ENCODE peak calls at places on chromosomes 11 and 22, in seven cellular contexts. H, S, Y, D, Z, G and U are unnamed samples.

GRCh38 chr22:37088108-37088605 is 21.4 kb downstream of the TMPRSS6 start:
- DNase-seq in H (peak; percentile 53), S (no peak), Y (peak; percentile 34), D (no peak), Z (no peak), G (peak; percentile 63), U (no peak)

GRCh38 chr11:72229925-72230763 is 5.6 kb downstream of the INPPL1 start:
- DNase-seq in H (no peak), S (no peak), Y (no peak), D (no peak), Z (peak; percentile 57), G (no peak), U (no peak)

GRCh38 chr11:100978442-100978841 is 151.2 kb downstream of the PGR start:
- DNase-seq in H (no peak), S (no peak), Y (no peak), D (no peak), Z (no peak), G (no peak), U (no peak)

GRCh38 chr11:86438685-86439084 is 64.0 kb downstream of the CCDC81 start:
- DNase-seq in H (peak; percentile 13), S (peak; percentile 89), Y (no peak), D (no peak), Z (no peak), G (no peak), U (no peak)

GRCh38 chr11:104700609-104701008 is 197.7 kb downstream of the CASP12 start:
- DNase-seq in H (no peak), S (peak; percentile 60), Y (no peak), D (no peak), Z (no peak), G (no peak), U (no peak)

GRCh38 chr11:81470446-81470845 is 1263.2 kb downstream of the FAM181B start:
- DNase-seq in H (no peak), S (no peak), Y (no peak), D (no peak), Z (no peak), G (no peak), U (no peak)

GRCh38 chr11:27757953-27758352 is 57.7 kb upstream of the BDNF start:
- DNase-seq in H (no peak), S (no peak), Y (no peak), D (no peak), Z (no peak), G (no peak), U (no peak)

GRCh38 chr11:35650467-35650866 is 12.1 kb upstream of the TRIM44 start:
- DNase-seq in H (no peak), S (no peak), Y (no peak), D (no peak), Z (no peak), G (no peak), U (no peak)

GRCh38 chr11:67022961-67023956 is at the start of gene SYT12:
- DNase-seq in H (peak; percentile 35), S (no peak), Y (peak; percentile 25), D (peak; percentile 18), Z (no peak), G (no peak), U (peak; percentile 97)

GRCh38 chr11:16806791-16807190 is 68.3 kb downstream of the C11orf58 start:
- DNase-seq in H (no peak), S (no peak), Y (no peak), D (no peak), Z (no peak), G (no peak), U (no peak)

GRCh38 chr22:45777046-45777851 is 105.6 kb downstream of the ATXN10 start:
- DNase-seq in H (peak; percentile 81), S (no peak), Y (no peak), D (no peak), Z (no peak), G (no peak), U (no peak)

GRCh38 chr22:46737976-46738641 is at the start of gene CERK:
- DNase-seq in H (peak; percentile 31), S (peak; percentile 81), Y (peak; percentile 61), D (peak; percentile 56), Z (no peak), G (peak; percentile 53), U (peak; percentile 79)

GRCh38 chr11:1158681-1159525 is 1.1 kb downstream of the MUC5AC start:
- DNase-seq in H (no peak), S (no peak), Y (no peak), D (no peak), Z (peak; percentile 64), G (no peak), U (no peak)

GRCh38 chr22:44180706-44181032 is at the start of gene PARVG:
- DNase-seq in H (no peak), S (no peak), Y (peak; percentile 21), D (no peak), Z (no peak), G (no peak), U (no peak)

GRCh38 chr11:121595717-121596156 is 143.0 kb upstream of the SORL1-AS1 start:
- DNase-seq in H (peak; percentile 51), S (peak; percentile 95), Y (no peak), D (no peak), Z (no peak), G (no peak), U (no peak)

GRCh38 chr11:43521471-43521870 is 159.1 kb upstream of the HSD17B12 start:
- DNase-seq in H (no peak), S (no peak), Y (no peak), D (no peak), Z (no peak), G (no peak), U (no peak)

GRCh38 chr11:39365809-39366436 is 2093.5 kb downstream of the LRRC4C start:
- DNase-seq in H (peak; percentile 31), S (peak; percentile 40), Y (no peak), D (peak; percentile 5), Z (no peak), G (no peak), U (no peak)

GRCh38 chr22:42519544-42520237 is at the start of gene RRP7A:
- DNase-seq in H (peak; percentile 76), S (peak; percentile 74), Y (peak; percentile 87), D (peak; percentile 52), Z (peak; percentile 90), G (peak; percentile 88), U (peak; percentile 59)

GRCh38 chr11:17734418-17734911 is at the start of gene KCNC1:
- DNase-seq in H (peak; percentile 52), S (peak; percentile 42), Y (no peak), D (peak; percentile 65), Z (no peak), G (no peak), U (peak; percentile 61)

GRCh38 chr22:16866167-16866566 is 41.0 kb upstream of the XKR3 start:
- DNase-seq in H (no peak), S (no peak), Y (no peak), D (no peak), Z (no peak), G (no peak), U (no peak)

GRCh38 chr11:131785801-131786200 is 415.4 kb downstream of the NTM start:
- DNase-seq in H (no peak), S (no peak), Y (no peak), D (no peak), Z (no peak), G (no peak), U (no peak)